ENCODE peak calls at places on chromosomes 7 and 10, in nine cellular contexts. One of them, this sample, is unnamed.

GRCh38 chr10:133004478-133004877 is 62.1 kb upstream of the CFAP46 start:
- DNase-seq in PC-3: no peak
- DNase-seq in osteocyte: no peak
- DNase-seq in cardiac muscle cell: no peak
- DNase-seq in HL-60: no peak
- DNase-seq in tibial artery: no peak
- DNase-seq in uterus: no peak
- DNase-seq in left ventricle myocardium inferior: no peak
- DNase-seq in astrocyte of the spinal cord: no peak
- DNase-seq in this sample: no peak

GRCh38 chr7:142560166-142560565 is 189.1 kb upstream of the PRSS1 start:
- DNase-seq in left ventricle myocardium inferior: no peak
- DNase-seq in uterus: no peak
- DNase-seq in tibial artery: no peak
- DNase-seq in HL-60: no peak
- DNase-seq in cardiac muscle cell: no peak
- DNase-seq in astrocyte of the spinal cord: no peak
- DNase-seq in PC-3: no peak
- DNase-seq in osteocyte: no peak
- DNase-seq in this sample: no peak

GRCh38 chr7:113945018-113945938 is 26.5 kb upstream of the PPP1R3A start:
- DNase-seq in osteocyte: no peak
- DNase-seq in left ventricle myocardium inferior: no peak
- DNase-seq in tibial artery: no peak
- DNase-seq in PC-3: no peak
- DNase-seq in HL-60: no peak
- DNase-seq in cardiac muscle cell: peak
- DNase-seq in astrocyte of the spinal cord: no peak
- DNase-seq in uterus: no peak
- DNase-seq in this sample: no peak

GRCh38 chr7:77258593-77258992 is 59.0 kb upstream of the FGL2 start:
- DNase-seq in astrocyte of the spinal cord: no peak
- DNase-seq in tibial artery: no peak
- DNase-seq in uterus: no peak
- DNase-seq in HL-60: no peak
- DNase-seq in osteocyte: no peak
- DNase-seq in left ventricle myocardium inferior: no peak
- DNase-seq in cardiac muscle cell: no peak
- DNase-seq in PC-3: no peak
- DNase-seq in this sample: no peak

GRCh38 chr10:58967551-58968418 is 208.7 kb upstream of the PHYHIPL start:
- DNase-seq in left ventricle myocardium inferior: peak
- DNase-seq in uterus: no peak
- DNase-seq in tibial artery: no peak
- DNase-seq in osteocyte: no peak
- DNase-seq in PC-3: no peak
- DNase-seq in HL-60: no peak
- DNase-seq in cardiac muscle cell: peak
- DNase-seq in astrocyte of the spinal cord: no peak
- DNase-seq in this sample: no peak

GRCh38 chr10:103854265-103854686 is 1.1 kb downstream of the SH3PXD2A start:
- DNase-seq in uterus: no peak
- DNase-seq in left ventricle myocardium inferior: no peak
- DNase-seq in PC-3: no peak
- DNase-seq in cardiac muscle cell: peak
- DNase-seq in osteocyte: no peak
- DNase-seq in tibial artery: no peak
- DNase-seq in HL-60: no peak
- DNase-seq in astrocyte of the spinal cord: peak
- DNase-seq in this sample: no peak

GRCh38 chr7:158976468-158976848 is 120.1 kb downstream of the DYNC2I1 start:
- DNase-seq in HL-60: no peak
- DNase-seq in cardiac muscle cell: peak
- DNase-seq in PC-3: no peak
- DNase-seq in tibial artery: no peak
- DNase-seq in astrocyte of the spinal cord: no peak
- DNase-seq in osteocyte: no peak
- DNase-seq in uterus: no peak
- DNase-seq in left ventricle myocardium inferior: no peak
- DNase-seq in this sample: no peak

GRCh38 chr7:127876393-127876792 is 154.8 kb downstream of the LRRC4 start:
- DNase-seq in PC-3: no peak
- DNase-seq in left ventricle myocardium inferior: no peak
- DNase-seq in tibial artery: no peak
- DNase-seq in osteocyte: no peak
- DNase-seq in astrocyte of the spinal cord: peak
- DNase-seq in cardiac muscle cell: no peak
- DNase-seq in HL-60: no peak
- DNase-seq in uterus: no peak
- DNase-seq in this sample: no peak

DNA sequence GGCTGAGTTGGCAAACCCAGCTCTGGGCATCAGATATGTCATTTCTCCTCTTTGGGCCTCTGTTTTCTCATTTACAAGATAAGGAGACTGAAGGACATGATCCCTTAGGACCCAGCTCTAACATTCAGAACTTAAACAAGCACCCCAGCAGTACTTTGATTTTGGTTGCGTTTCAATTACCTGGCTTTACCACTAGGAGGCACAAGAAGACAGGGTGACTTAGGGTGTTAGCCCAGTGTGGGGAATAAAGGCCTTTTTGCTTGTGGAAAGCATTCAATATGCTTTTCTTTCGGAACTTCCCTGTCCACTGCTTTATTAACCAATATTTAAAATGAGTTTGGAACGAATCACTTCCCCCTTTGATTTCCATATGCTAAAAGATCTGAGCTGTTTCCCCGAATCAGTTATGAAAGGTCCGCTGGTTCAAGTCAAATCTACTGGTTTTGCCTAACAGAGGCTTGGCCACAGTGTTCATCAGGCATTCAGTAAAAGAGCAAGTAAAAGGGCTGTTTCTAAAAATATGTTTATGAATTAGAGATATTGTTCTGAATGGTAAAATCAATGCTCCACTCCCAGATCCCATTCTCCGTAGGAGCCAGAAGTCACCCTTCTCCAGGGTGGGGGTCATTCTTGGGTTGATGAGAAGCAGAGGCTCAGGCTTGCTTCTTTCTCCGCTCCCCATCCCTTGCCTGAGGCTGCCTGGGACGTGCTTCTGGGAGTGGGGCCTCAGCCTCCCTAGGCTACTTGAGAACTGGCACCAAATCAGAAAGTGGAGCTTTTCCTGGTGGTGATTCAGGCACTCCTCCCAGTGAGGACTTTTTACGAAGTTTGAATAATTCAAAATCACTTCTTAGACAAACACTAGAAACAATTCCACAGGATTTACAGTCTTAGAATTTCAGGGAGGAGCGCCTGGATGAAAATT is 105.5 kb downstream of the MYOF start:
- DNase-seq in uterus: peak
- DNase-seq in tibial artery: peak
- DNase-seq in astrocyte of the spinal cord: peak
- DNase-seq in PC-3: peak
- DNase-seq in osteocyte: no peak
- DNase-seq in cardiac muscle cell: peak
- DNase-seq in HL-60: peak
- DNase-seq in left ventricle myocardium inferior: no peak
- DNase-seq in this sample: no peak
- TF ChIP-seq CTCF in uterus: peak
- TF ChIP-seq CTCF in tibial artery: peak
- TF ChIP-seq CTCF in astrocyte of the spinal cord: peak
- TF ChIP-seq CTCF in PC-3: peak
- TF ChIP-seq CTCF in osteocyte: peak
- TF ChIP-seq CTCF in cardiac muscle cell: peak
- TF ChIP-seq CTCF in HL-60: peak
- TF ChIP-seq CTCF in left ventricle myocardium inferior: peak
- TF ChIP-seq CTCF in this sample: peak

GRCh38 chr10:126259883-126260282 is 128.4 kb downstream of the ADAM12 start:
- DNase-seq in astrocyte of the spinal cord: no peak
- DNase-seq in uterus: no peak
- DNase-seq in cardiac muscle cell: no peak
- DNase-seq in left ventricle myocardium inferior: no peak
- DNase-seq in HL-60: no peak
- DNase-seq in osteocyte: no peak
- DNase-seq in tibial artery: no peak
- DNase-seq in PC-3: peak
- DNase-seq in this sample: no peak

GRCh38 chr10:126252884-126253612 is 135.2 kb downstream of the ADAM12 start:
- DNase-seq in PC-3: peak
- DNase-seq in cardiac muscle cell: no peak
- DNase-seq in left ventricle myocardium inferior: no peak
- DNase-seq in HL-60: no peak
- DNase-seq in tibial artery: no peak
- DNase-seq in astrocyte of the spinal cord: peak
- DNase-seq in uterus: peak
- DNase-seq in osteocyte: no peak
- DNase-seq in this sample: no peak

GRCh38 chr10:126255313-126255712 is 133.0 kb downstream of the ADAM12 start:
- DNase-seq in tibial artery: no peak
- DNase-seq in left ventricle myocardium inferior: no peak
- DNase-seq in uterus: no peak
- DNase-seq in HL-60: no peak
- DNase-seq in PC-3: no peak
- DNase-seq in cardiac muscle cell: no peak
- DNase-seq in osteocyte: no peak
- DNase-seq in astrocyte of the spinal cord: no peak
- DNase-seq in this sample: no peak

GRCh38 chr10:126253613-126254002 is 134.7 kb downstream of the ADAM12 start:
- DNase-seq in cardiac muscle cell: no peak
- DNase-seq in PC-3: peak
- DNase-seq in left ventricle myocardium inferior: no peak
- DNase-seq in osteocyte: no peak
- DNase-seq in astrocyte of the spinal cord: no peak
- DNase-seq in uterus: peak
- DNase-seq in HL-60: no peak
- DNase-seq in tibial artery: no peak
- DNase-seq in this sample: no peak

GRCh38 chr10:126256864-126257263 is 131.4 kb downstream of the ADAM12 start:
- DNase-seq in cardiac muscle cell: no peak
- DNase-seq in left ventricle myocardium inferior: no peak
- DNase-seq in astrocyte of the spinal cord: no peak
- DNase-seq in tibial artery: no peak
- DNase-seq in uterus: no peak
- DNase-seq in HL-60: no peak
- DNase-seq in PC-3: no peak
- DNase-seq in osteocyte: no peak
- DNase-seq in this sample: no peak
- TF ChIP-seq CTCF in cardiac muscle cell: peak
- TF ChIP-seq CTCF in left ventricle myocardium inferior: no peak
- TF ChIP-seq CTCF in astrocyte of the spinal cord: peak
- TF ChIP-seq CTCF in tibial artery: no peak
- TF ChIP-seq CTCF in uterus: no peak
- TF ChIP-seq CTCF in HL-60: no peak
- TF ChIP-seq CTCF in PC-3: no peak
- TF ChIP-seq CTCF in osteocyte: peak
- TF ChIP-seq CTCF in this sample: no peak

GRCh38 chr7:41885748-41886147 is 182.9 kb upstream of the INHBA start:
- DNase-seq in uterus: no peak
- DNase-seq in PC-3: no peak
- DNase-seq in cardiac muscle cell: no peak
- DNase-seq in astrocyte of the spinal cord: peak
- DNase-seq in HL-60: no peak
- DNase-seq in tibial artery: no peak
- DNase-seq in osteocyte: no peak
- DNase-seq in left ventricle myocardium inferior: no peak
- DNase-seq in this sample: no peak

GRCh38 chr7:41881313-41882130 is 178.6 kb upstream of the INHBA start:
- DNase-seq in uterus: no peak
- DNase-seq in tibial artery: peak
- DNase-seq in left ventricle myocardium inferior: no peak
- DNase-seq in HL-60: peak
- DNase-seq in osteocyte: no peak
- DNase-seq in astrocyte of the spinal cord: no peak
- DNase-seq in cardiac muscle cell: no peak
- DNase-seq in PC-3: no peak
- DNase-seq in this sample: no peak

GRCh38 chr7:41885078-41885477 is 182.2 kb upstream of the INHBA start:
- DNase-seq in astrocyte of the spinal cord: peak
- DNase-seq in osteocyte: no peak
- DNase-seq in HL-60: no peak
- DNase-seq in PC-3: peak
- DNase-seq in left ventricle myocardium inferior: no peak
- DNase-seq in cardiac muscle cell: no peak
- DNase-seq in uterus: no peak
- DNase-seq in tibial artery: no peak
- DNase-seq in this sample: no peak

GRCh38 chr7:41882271-41882670 is 179.4 kb upstream of the INHBA start:
- DNase-seq in uterus: no peak
- DNase-seq in astrocyte of the spinal cord: no peak
- DNase-seq in cardiac muscle cell: no peak
- DNase-seq in HL-60: no peak
- DNase-seq in osteocyte: no peak
- DNase-seq in PC-3: no peak
- DNase-seq in left ventricle myocardium inferior: no peak
- DNase-seq in tibial artery: no peak
- DNase-seq in this sample: no peak

GRCh38 chr7:41882745-41883527 is 180.0 kb upstream of the INHBA start:
- DNase-seq in uterus: no peak
- DNase-seq in osteocyte: no peak
- DNase-seq in astrocyte of the spinal cord: no peak
- DNase-seq in PC-3: no peak
- DNase-seq in left ventricle myocardium inferior: no peak
- DNase-seq in HL-60: no peak
- DNase-seq in tibial artery: no peak
- DNase-seq in cardiac muscle cell: no peak
- DNase-seq in this sample: no peak
- TF ChIP-seq CTCF in uterus: no peak
- TF ChIP-seq CTCF in osteocyte: no peak
- TF ChIP-seq CTCF in astrocyte of the spinal cord: no peak
- TF ChIP-seq CTCF in PC-3: no peak
- TF ChIP-seq CTCF in left ventricle myocardium inferior: no peak
- TF ChIP-seq CTCF in HL-60: no peak
- TF ChIP-seq CTCF in tibial artery: no peak
- TF ChIP-seq CTCF in cardiac muscle cell: no peak
- TF ChIP-seq CTCF in this sample: no peak

GRCh38 chr10:125734148-125734547 is 14.6 kb downstream of the EDRF1 start:
- DNase-seq in tibial artery: no peak
- DNase-seq in astrocyte of the spinal cord: no peak
- DNase-seq in left ventricle myocardium inferior: no peak
- DNase-seq in uterus: no peak
- DNase-seq in osteocyte: no peak
- DNase-seq in PC-3: no peak
- DNase-seq in cardiac muscle cell: no peak
- DNase-seq in HL-60: no peak
- DNase-seq in this sample: no peak

GRCh38 chr10:125739994-125740679 is 20.6 kb downstream of the EDRF1 start:
- DNase-seq in HL-60: no peak
- DNase-seq in tibial artery: no peak
- DNase-seq in cardiac muscle cell: no peak
- DNase-seq in PC-3: no peak
- DNase-seq in osteocyte: no peak
- DNase-seq in left ventricle myocardium inferior: no peak
- DNase-seq in astrocyte of the spinal cord: no peak
- DNase-seq in uterus: no peak
- DNase-seq in this sample: no peak

DNA sequence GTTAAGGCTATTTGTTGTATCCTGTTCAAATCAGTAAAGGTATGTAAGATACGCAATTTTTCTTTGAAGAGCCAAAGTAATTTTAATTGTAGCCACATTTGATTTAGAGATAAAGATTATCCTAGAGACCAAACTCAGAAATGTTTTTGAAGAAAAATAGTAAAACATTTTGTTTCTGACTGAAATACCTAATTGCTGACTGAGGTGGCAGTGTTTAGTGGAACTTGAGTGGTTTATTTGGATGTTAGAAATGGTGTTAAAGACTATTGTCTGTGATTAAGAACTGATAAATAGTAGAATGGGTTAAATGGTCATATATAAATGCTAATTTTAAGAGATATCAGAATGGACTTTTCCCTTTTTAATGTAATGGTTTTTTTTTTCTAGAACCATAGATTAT is 15.3 kb downstream of the EDRF1 start:
- DNase-seq in cardiac muscle cell: no peak
- DNase-seq in osteocyte: no peak
- DNase-seq in HL-60: no peak
- DNase-seq in tibial artery: no peak
- DNase-seq in astrocyte of the spinal cord: no peak
- DNase-seq in uterus: no peak
- DNase-seq in PC-3: no peak
- DNase-seq in left ventricle myocardium inferior: no peak
- DNase-seq in this sample: no peak
- TF ChIP-seq CTCF in cardiac muscle cell: no peak
- TF ChIP-seq CTCF in osteocyte: peak
- TF ChIP-seq CTCF in HL-60: no peak
- TF ChIP-seq CTCF in tibial artery: no peak
- TF ChIP-seq CTCF in astrocyte of the spinal cord: no peak
- TF ChIP-seq CTCF in uterus: no peak
- TF ChIP-seq CTCF in PC-3: peak
- TF ChIP-seq CTCF in left ventricle myocardium inferior: no peak
- TF ChIP-seq CTCF in this sample: no peak

This sample was measured in coronary artery.